ENCODE peak calls at places on chromosome 4, in nine cellular contexts. V is astrocyte of the spinal cord, Y is choroid plexus epithelial cell, B is WTC11, X is progenitor cell of endocrine pancreas, W is BJ, T is stomach, K is endothelial cell of umbilical vein, J is cardiac muscle cell. H is an unnamed sample.
A peak's percentile ranks its signal among the peaks of the same experiment; 100 is the strongest.

GRCh38 chr4:26087108-26087507 is 173.1 kb downstream of the SMIM20 start:
- DNase-seq in W (no peak), T (no peak), Y (no peak), J (no peak), K (no peak), B (no peak), V (peak; percentile 63), X (no peak), H (no peak)

GRCh38 chr4:113673450-113673849 is 88.1 kb downstream of the CAMK2D start:
- DNase-seq in K (no peak), J (no peak), T (no peak), Y (peak; percentile 21), W (no peak), X (no peak), B (no peak), V (no peak), H (no peak)

GRCh38 chr4:16663722-16664121 is 234.7 kb downstream of the LDB2 start:
- DNase-seq in B (no peak), X (no peak), T (no peak), J (no peak), Y (no peak), V (no peak), K (no peak), W (no peak), H (no peak)

GRCh38 chr4:73776363-73776762 is 36.0 kb downstream of the CXCL8 start:
- DNase-seq in J (no peak), W (no peak), V (peak; percentile 96), K (peak; percentile 97), T (peak; percentile 44), B (no peak), Y (peak; percentile 99), X (no peak), H (no peak)

GRCh38 chr4:145098675-145099037 is 545 bp downstream of the ABCE1 start:
- DNase-seq in B (no peak), W (no peak), J (peak; percentile 41), K (peak; percentile 82), X (no peak), Y (peak; percentile 66), V (peak; percentile 64), T (no peak), H (no peak)

GRCh38 chr4:153539058-153539826 is 73.1 kb downstream of the TMEM131L start:
- DNase-seq in T (no peak), W (no peak), Y (no peak), K (no peak), X (no peak), V (peak; percentile 15), J (no peak), B (no peak), H (no peak)

GRCh38 chr4:128484896-128485295 is 197.3 kb upstream of the PGRMC2 start:
- DNase-seq in Y (no peak), X (no peak), J (no peak), B (no peak), K (no peak), T (no peak), W (no peak), V (no peak), H (no peak)

GRCh38 chr4:141912831-141913230 is 276.4 kb downstream of the IL15 start:
- DNase-seq in B (no peak), V (no peak), Y (peak; percentile 5), W (no peak), K (peak; percentile 97), X (no peak), T (peak; percentile 54), J (peak; percentile 83), H (no peak)

GRCh38 chr4:139509727-139510410 is 46.1 kb downstream of the SETD7 start:
- DNase-seq in Y (peak; percentile 54), K (peak; percentile 45), T (peak; percentile 27), W (no peak), B (peak; percentile 47), V (no peak), J (peak; percentile 51), X (no peak), H (no peak)

GRCh38 chr4:51995647-51996046 is 24.5 kb downstream of the LRRC66 start:
- DNase-seq in X (no peak), Y (no peak), T (no peak), V (no peak), W (no peak), B (no peak), J (no peak), K (no peak), H (no peak)

GRCh38 chr4:169115897-169116254 is 105.8 kb upstream of the CBR4 start:
- DNase-seq in B (no peak), T (peak; percentile 64), J (peak; percentile 20), W (peak; percentile 94), X (no peak), K (peak; percentile 95), V (peak; percentile 96), Y (peak; percentile 97), H (peak; percentile 94)
- TF ChIP-seq CTCF in B (no peak), T (peak; percentile 19), J (peak; percentile 52), W (peak; percentile 59), X (no peak), K (peak; percentile 52), V (peak; percentile 61), Y (peak; percentile 67), H (peak; percentile 46)

GRCh38 chr4:89307446-89308160 is at the start of gene GPRIN3:
- DNase-seq in W (no peak), X (peak; percentile 50), Y (no peak), J (peak; percentile 71), K (peak; percentile 62), V (peak; percentile 10), B (peak; percentile 73), T (peak; percentile 61), H (no peak)
- TF ChIP-seq CTCF in W (no peak), X (peak; percentile 65), Y (peak; percentile 18), J (no peak), K (peak; percentile 22), V (no peak), B (no peak), T (peak; percentile 13), H (no peak)

GRCh38 chr4:187380181-187380581 is 615.4 kb upstream of the ZFP42 start:
- DNase-seq in T (no peak), W (no peak), J (peak; percentile 22), Y (peak; percentile 18), K (no peak), X (no peak), V (no peak), B (peak; percentile 69), H (no peak)
- TF ChIP-seq CTCF in T (no peak), W (peak; percentile 27), J (peak; percentile 2), Y (peak; percentile 40), K (no peak), X (peak; percentile 42), V (peak; percentile 26), B (no peak), H (peak; percentile 2)

GRCh38 chr4:117692538-117692937 is 341.7 kb upstream of the NDST3 start:
- DNase-seq in B (no peak), T (no peak), Y (no peak), X (no peak), K (no peak), V (no peak), J (no peak), W (no peak), H (no peak)
- TF ChIP-seq CTCF in B (no peak), T (no peak), Y (no peak), X (peak; percentile 15), K (no peak), V (no peak), J (no peak), W (no peak), H (no peak)

GRCh38 chr4:177558995-177559394 is 116.8 kb upstream of the AGA start:
- DNase-seq in B (no peak), X (no peak), W (no peak), J (no peak), V (no peak), Y (no peak), K (no peak), T (no peak), H (no peak)

GRCh38 chr4:177557416-177557815 is 115.2 kb upstream of the AGA start:
- DNase-seq in V (no peak), Y (no peak), K (no peak), J (no peak), X (no peak), T (no peak), B (no peak), W (no peak), H (no peak)

DNA sequence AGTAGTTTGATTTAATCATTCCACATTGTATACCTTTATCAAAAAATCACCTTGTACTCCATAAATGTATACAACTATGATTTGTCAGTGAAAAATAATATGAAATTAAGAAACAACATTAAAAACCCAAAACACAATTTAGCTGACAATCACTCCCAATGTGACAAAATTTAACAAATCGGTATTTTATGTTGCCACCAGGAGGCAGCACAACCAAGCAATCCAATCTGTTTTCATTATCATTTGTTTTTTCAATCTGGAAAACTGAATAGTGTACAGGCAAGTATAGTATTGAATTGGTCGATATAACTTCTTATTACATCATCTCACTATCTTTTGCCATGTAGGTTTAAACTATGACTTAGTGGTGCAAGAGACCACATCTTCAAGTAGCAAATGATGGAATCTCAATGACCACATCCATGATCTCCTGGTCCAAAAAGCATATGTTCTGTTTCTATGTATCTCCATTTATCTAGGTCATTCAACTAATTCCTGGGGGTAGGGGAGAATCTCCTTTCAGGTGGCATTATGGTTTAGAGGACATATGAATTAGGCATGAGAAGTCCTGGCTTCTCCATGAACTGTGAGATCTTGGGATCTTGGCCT is 112.8 kb upstream of the AGA start:
- DNase-seq in T (no peak), X (no peak), Y (peak; percentile 59), B (no peak), J (peak; percentile 32), W (no peak), K (peak; percentile 7), V (peak; percentile 44), H (no peak)
- TF ChIP-seq CTCF in T (peak; percentile 5), X (peak; percentile 87), Y (peak; percentile 73), B (peak; percentile 38), J (peak; percentile 63), W (peak; percentile 64), K (peak; percentile 32), V (peak; percentile 60), H (peak; percentile 49)

GRCh38 chr4:84167579-84167978 is 331.5 kb downstream of the NKX6-1 start:
- DNase-seq in V (no peak), J (peak; percentile 25), B (peak; percentile 22), T (no peak), W (no peak), K (no peak), Y (no peak), X (no peak), H (no peak)
- TF ChIP-seq CTCF in V (peak; percentile 5), J (no peak), B (no peak), T (no peak), W (no peak), K (no peak), Y (peak; percentile 6), X (peak; percentile 53), H (peak; percentile 6)